ENCODE peak calls at places on chromosomes 11 and 22, in five cellular contexts. O is right lobe of liver; Z is activated T-helper 1 cell treated with anti-CD3 and anti-CD28 coated beads, Interleukin-12 subunit alpha, Interleukin-12 subunit beta, Interleukin-2, Interleukin-4 antibody, amounts not matched to agents 30 ng/mL and 10 ng/mL and 1 ng/mL, durations not matched to agents 14 hours and 24 hours and 36 hours; U is Caki2; M is PC-3. R is an unnamed sample.
A peak's percentile ranks its signal among the peaks of the same experiment; 100 is the strongest.

GRCh38 chr11:120223793-120224192 is 13.0 kb downstream of the OAF start:
- DNase-seq in O (no peak), Z (no peak), U (no peak), M (no peak), R (no peak)

GRCh38 chr22:37703906-37704305 is 7.1 kb downstream of the TRIOBP start:
- DNase-seq in U (no peak), M (no peak), O (no peak), Z (no peak), R (no peak)

GRCh38 chr11:73995731-73996130 is 13.1 kb upstream of the UCP2 start:
- DNase-seq in O (no peak), Z (peak; percentile 62), U (no peak), M (no peak), R (no peak)

GRCh38 chr11:16561150-16561549 is 177.3 kb upstream of the C11orf58 start:
- DNase-seq in O (no peak), U (no peak), M (no peak), Z (no peak), R (no peak)

GRCh38 chr11:75562836-75563484 is 907 bp downstream of the SERPINH1 start:
- DNase-seq in U (peak; percentile 18), M (peak; percentile 49), Z (no peak), O (no peak), R (no peak)

GRCh38 chr22:34761111-34761510 is 304.8 kb upstream of the ISX start:
- DNase-seq in Z (no peak), M (no peak), U (no peak), O (no peak), R (no peak)

GRCh38 chr22:36977401-36977861 is 41.8 kb downstream of the TST start:
- DNase-seq in U (no peak), M (peak; percentile 6), O (peak; percentile 72), Z (peak; percentile 50), R (peak; percentile 70)

GRCh38 chr11:5071815-5072214 is 2.4 kb downstream of the OR52E1 start:
- DNase-seq in Z (no peak), O (no peak), U (no peak), M (no peak), R (no peak)

GRCh38 chr11:2768471-2769408 is 68.9 kb upstream of the KCNQ1OT1 start:
- DNase-seq in O (peak; percentile 37), U (peak; percentile 42), Z (no peak), M (peak; percentile 85), R (no peak)

GRCh38 chr11:11230802-11231562 is 122.1 kb downstream of the CSNK2A3 start:
- DNase-seq in Z (no peak), U (no peak), O (no peak), M (peak; percentile 40), R (no peak)

GRCh38 chr22:19687561-19688300 is 26.6 kb upstream of the SEPTIN5 start:
- DNase-seq in Z (no peak), O (no peak), M (no peak), U (no peak), R (no peak)

GRCh38 chr22:49847751-49848689 is 5.6 kb upstream of the ZBED4 start:
- DNase-seq in Z (no peak), M (no peak), U (no peak), O (peak; percentile 63), R (no peak)

GRCh38 chr11:94769897-94770296 is 1.7 kb downstream of the AMOTL1 start:
- DNase-seq in M (peak; percentile 42), U (no peak), O (no peak), Z (no peak), R (peak; percentile 21)

GRCh38 chr11:129458756-129459535 is 83.3 kb downstream of the BARX2 start:
- DNase-seq in O (no peak), M (peak; percentile 21), U (no peak), Z (no peak), R (no peak)

GRCh38 chr22:33865996-33866395 is 54.3 kb downstream of the LARGE1 start:
- DNase-seq in Z (no peak), U (no peak), O (no peak), M (no peak), R (no peak)

GRCh38 chr22:50114221-50114981 is 24.6 kb downstream of the MOV10L1 start:
- DNase-seq in M (peak; percentile 42), U (no peak), O (no peak), Z (no peak), R (no peak)

GRCh38 chr22:49521787-49522224 is 305.9 kb downstream of the BRD1 start:
- DNase-seq in U (no peak), M (no peak), O (no peak), Z (no peak), R (no peak)

GRCh38 chr11:60143768-60144167 is 39.1 kb downstream of the MS4A6A start:
- DNase-seq in O (no peak), M (no peak), U (no peak), Z (no peak), R (no peak)

GRCh38 chr22:37258810-37259472 is 14.9 kb upstream of the RAC2 start:
- DNase-seq in M (no peak), U (no peak), Z (no peak), O (peak; percentile 34), R (no peak)

GRCh38 chr11:2933376-2934056 is 4.3 kb upstream of the PHLDA2 start:
- DNase-seq in Z (peak; percentile 48), M (peak; percentile 96), U (peak; percentile 90), O (peak; percentile 77), R (no peak)

GRCh38 chr11:73189315-73189714 is 28.8 kb upstream of the P2RY2 start:
- DNase-seq in M (no peak), Z (no peak), U (no peak), O (no peak), R (peak; percentile 94)

GRCh38 chr11:102620858-102621561 is 4.1 kb downstream of the MMP20 start:
- DNase-seq in Z (no peak), U (no peak), O (no peak), M (peak; percentile 49), R (no peak)

GRCh38 chr11:63887600-63887999 is 29.4 kb downstream of the RCOR2 start:
- DNase-seq in Z (no peak), U (no peak), O (no peak), M (no peak), R (no peak)

GRCh38 chr22:47474895-47475294 is 712.4 kb downstream of the TBC1D22A start:
- DNase-seq in M (no peak), Z (no peak), U (no peak), O (no peak), R (no peak)

GRCh38 chr11:76209956-76210885 is 3.9 kb upstream of the WNT11 start:
- DNase-seq in Z (no peak), O (peak; percentile 78), U (peak; percentile 42), M (peak; percentile 49), R (peak; percentile 53)

GRCh38 chr22:19526076-19526701 is 2.0 kb upstream of the CLDN5 start:
- DNase-seq in O (no peak), M (no peak), U (no peak), Z (no peak), R (no peak)

GRCh38 chr11:83033972-83034672 is 37.6 kb downstream of the RAB30 start:
- DNase-seq in U (peak; percentile 32), Z (no peak), M (peak; percentile 73), O (no peak), R (no peak)

R was measured in KG1.